ENCODE peak calls at places on chromosomes 5 and 9, in four cellular contexts. P is K562, D is IMR-90, J is upper lobe of left lung. R is an unnamed sample. For H3K36me3, the result is how much of the 10 kb centered on the place peaks cover.

GRCh38 chr9:34628656-34629491 is at the start of gene ARID3C:
- DNase-seq in P (peak), D (no peak), J (peak), R (peak)

GRCh38 chr5:73415617-73416016 is 33.0 kb downstream of the FOXD1 start:
- DNase-seq in P (no peak), D (no peak), J (no peak), R (no peak)

GRCh38 chr9:3879731-3880493 is 354.1 kb upstream of the RFX3 start:
- DNase-seq in P (no peak), D (no peak), J (no peak), R (no peak)

GRCh38 chr5:126056851-126057622 is 366.2 kb upstream of the GRAMD2B start:
- DNase-seq in P (no peak), D (no peak), J (no peak), R (no peak)

GRCh38 chr9:134371731-134372130 is 45.5 kb downstream of the RXRA start:
- DNase-seq in P (no peak), D (no peak), J (peak), R (no peak)

GRCh38 chr5:162334944-162335343 is 267.4 kb downstream of the GABRG2 start:
- DNase-seq in P (no peak), D (no peak), J (no peak), R (no peak)

GRCh38 chr5:108749130-108749861 is 1.6 kb downstream of the FER start:
- DNase-seq in P (peak), D (no peak), J (no peak), R (no peak)

GRCh38 chr5:99449786-99450185 is 521.0 kb upstream of the CHD1 start:
- DNase-seq in P (no peak), D (no peak), J (no peak), R (no peak)

GRCh38 chr5:133321833-133322420 is 270.1 kb downstream of the HSPA4 start:
- DNase-seq in P (no peak), D (no peak), J (no peak), R (no peak)

GRCh38 chr5:36305571-36306326 is 4.0 kb upstream of the RANBP3L start:
- DNase-seq in P (no peak), D (peak), J (no peak), R (peak)

GRCh38 chr5:148809781-148810524 is 16.5 kb upstream of the ADRB2 start:
- DNase-seq in P (no peak), D (no peak), J (no peak), R (no peak)
- H3K4me3 ChIP-seq in P (no peak), D (no peak), J (peak), R (peak)

DNA sequence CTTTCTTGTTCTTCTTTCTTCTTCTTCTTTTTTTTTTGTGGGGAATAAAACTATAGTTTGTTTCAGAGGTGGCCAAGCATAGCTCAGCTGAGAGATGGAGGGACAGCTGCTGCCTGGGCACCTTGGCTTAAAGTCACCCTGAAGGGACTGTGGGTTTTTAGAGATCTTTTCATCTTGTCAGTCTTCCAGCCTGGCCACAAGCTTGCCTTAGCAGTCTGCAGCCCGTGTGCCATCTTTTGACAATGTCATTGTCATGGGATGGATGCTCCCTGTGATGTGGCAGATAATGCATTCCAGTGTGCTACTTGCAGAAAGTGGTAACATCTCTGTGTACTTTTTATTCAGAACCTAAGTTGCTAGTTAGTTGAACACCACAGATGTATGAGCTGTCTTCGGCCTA is 280.8 kb downstream of the FANCC start:
- DNase-seq in P (no peak), D (no peak), J (no peak), R (no peak)
- H3K36me3 ChIP-seq in P (under half), D (under half), J (under half), R (half or more)

DNA sequence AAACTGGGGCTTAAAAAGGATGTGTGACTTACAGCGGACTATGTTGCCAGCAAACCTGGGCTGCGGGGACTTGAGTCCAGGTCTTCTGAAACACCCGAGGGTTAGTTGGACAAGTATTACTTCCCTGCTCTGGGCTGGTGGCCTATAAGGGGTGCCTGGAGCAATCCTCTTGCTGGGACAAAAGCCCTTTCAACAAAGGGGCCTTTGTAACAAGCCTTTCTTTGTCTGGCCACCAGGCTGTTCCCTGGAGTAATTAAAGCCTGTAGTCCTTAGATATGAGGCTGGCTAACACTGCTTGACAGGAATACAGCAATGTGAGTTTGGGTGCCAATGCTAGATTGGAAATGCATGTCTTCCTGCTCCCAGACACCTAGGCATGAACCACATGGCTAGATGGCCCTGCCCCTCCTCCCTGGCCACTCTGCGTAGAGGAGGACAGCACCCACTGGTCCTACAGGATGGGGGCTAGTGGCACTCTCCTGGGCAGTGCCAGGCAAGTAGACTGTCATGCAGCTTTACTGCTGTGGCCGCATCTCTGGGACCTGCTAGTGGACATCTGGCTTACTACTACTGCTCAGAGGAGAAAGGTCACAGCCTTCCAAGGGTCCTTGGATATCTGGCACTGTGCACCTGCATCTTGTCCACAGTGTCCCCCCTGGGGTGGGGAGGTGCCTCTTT is 343.1 kb downstream of the ZSWIM6 start:
- DNase-seq in P (no peak), D (no peak), J (no peak), R (no peak)
- TF ChIP-seq CTCF in P (peak), D (no peak), J (no peak), R (no peak)

GRCh38 chr5:151068571-151069197 is 12.2 kb downstream of the TNIP1 start:
- DNase-seq in P (no peak), D (peak), J (peak), R (no peak)

GRCh38 chr5:151066920-151067319 is 13.9 kb downstream of the TNIP1 start:
- DNase-seq in P (no peak), D (no peak), J (no peak), R (no peak)

GRCh38 chr5:151068189-151068570 is 12.7 kb downstream of the TNIP1 start:
- DNase-seq in P (no peak), D (peak), J (no peak), R (no peak)

GRCh38 chr5:151065609-151066008 is 15.2 kb downstream of the TNIP1 start:
- DNase-seq in P (no peak), D (no peak), J (no peak), R (no peak)

DNA sequence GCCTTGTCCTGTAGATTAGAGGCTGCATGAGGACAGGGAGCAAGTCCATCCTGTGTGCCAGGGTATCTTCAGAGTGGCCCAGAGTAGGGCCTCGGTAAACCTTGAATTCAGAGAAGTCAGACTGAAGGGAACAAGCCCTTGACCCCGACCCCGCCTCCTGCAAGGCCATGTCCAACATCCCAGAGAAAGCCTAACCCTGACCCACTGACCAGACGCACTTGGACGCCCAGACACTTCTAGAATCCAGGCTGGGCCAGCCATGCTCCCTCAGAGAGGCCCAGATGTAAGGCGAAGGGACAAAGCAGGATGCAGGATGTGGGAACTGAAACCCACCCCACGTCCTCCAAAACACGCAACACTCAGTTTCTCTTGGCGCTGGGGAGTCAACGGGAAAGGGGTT is 13.2 kb downstream of the TNIP1 start:
- DNase-seq in P (no peak), D (no peak), J (no peak), R (no peak)
- H3K4me3 ChIP-seq in P (no peak), D (no peak), J (no peak), R (no peak)

DNA sequence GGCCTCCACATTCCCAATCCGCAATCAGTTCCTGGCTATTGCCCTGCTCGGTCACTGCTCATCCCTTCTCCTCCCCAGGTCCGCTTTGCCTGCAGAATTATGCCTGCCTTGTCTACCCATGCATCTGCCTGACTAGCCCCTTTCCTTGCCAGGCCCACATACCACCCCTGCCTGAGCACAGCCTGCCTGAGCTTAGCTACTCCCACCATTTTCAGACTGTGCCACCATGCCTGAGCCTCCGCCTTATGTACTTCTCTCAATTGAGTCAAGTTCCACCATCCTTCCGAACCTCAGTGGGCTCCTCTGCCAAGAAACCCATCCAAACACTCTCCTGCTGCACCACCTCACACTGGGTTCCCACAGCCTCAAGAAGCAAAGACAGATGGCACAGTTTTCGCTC is 23.3 kb downstream of the P4HA2 start:
- DNase-seq in P (no peak), D (no peak), J (no peak), R (no peak)
- H3K36me3 ChIP-seq in P (under half), D (half or more), J (under half), R (under half)

GRCh38 chr9:90774682-90775081 is 26.9 kb upstream of the SYK start:
- DNase-seq in P (no peak), D (no peak), J (no peak), R (no peak)
- TF ChIP-seq CTCF in P (no peak), D (no peak), J (no peak), R (no peak)